ENCODE peak calls at places on chromosomes 12 and 14, in nine cellular contexts. J is effector memory CD4-positive, alpha-beta T cell; L is mucosa of descending colon; D is adrenal gland; A is psoas muscle; K is left ventricle myocardium inferior; Q is IMR-90; Y is H1; F is lower lobe of right lung. T is an unnamed sample.
A peak's percentile ranks its signal among the peaks of the same experiment; 100 is the strongest.

GRCh38 chr14:33675415-33676130 is 275.3 kb downstream of the EGLN3 start:
- DNase-seq in J (no peak), L (no peak), D (no peak), A (no peak), K (no peak), Q (no peak), Y (no peak), F (no peak), T (no peak)

GRCh38 chr12:98516184-98516873 is 939 bp downstream of the TMPO start:
- DNase-seq in J (peak; percentile 70), L (peak; percentile 72), D (peak; percentile 81), A (peak; percentile 53), K (peak; percentile 70), Q (peak; percentile 81), Y (peak; percentile 79), F (peak; percentile 69), T (peak; percentile 78)

GRCh38 chr14:66379116-66379515 is 107.1 kb upstream of the CCDC196 start:
- DNase-seq in J (no peak), L (no peak), D (peak; percentile 79), A (peak; percentile 30), K (peak; percentile 25), Q (no peak), Y (no peak), F (no peak), T (no peak)

GRCh38 chr14:92863281-92863680 is 59.7 kb upstream of the CHGA start:
- DNase-seq in J (no peak), L (peak; percentile 24), D (no peak), A (no peak), K (no peak), Q (no peak), Y (no peak), F (no peak), T (no peak)

GRCh38 chr12:52285172-52285745 is 6.1 kb downstream of the KRT81 start:
- DNase-seq in J (no peak), L (no peak), D (no peak), A (no peak), K (no peak), Q (peak; percentile 19), Y (no peak), F (no peak), T (no peak)

GRCh38 chr14:45112886-45113772 is 21.2 kb downstream of the FKBP3 start:
- DNase-seq in J (no peak), L (no peak), D (no peak), A (no peak), K (no peak), Q (peak; percentile 62), Y (no peak), F (no peak), T (no peak)

GRCh38 chr12:120156315-120157259 is 37.9 kb downstream of the GCN1 start:
- DNase-seq in J (no peak), L (no peak), D (no peak), A (no peak), K (no peak), Q (no peak), Y (no peak), F (no peak), T (no peak)

GRCh38 chr12:40312982-40313576 is 88.3 kb downstream of the LRRK2 start:
- DNase-seq in J (no peak), L (no peak), D (no peak), A (no peak), K (no peak), Q (peak; percentile 31), Y (no peak), F (no peak), T (peak; percentile 4)

GRCh38 chr14:53127832-53128231 is 25.3 kb downstream of the DDHD1 start:
- DNase-seq in J (no peak), L (no peak), D (no peak), A (no peak), K (no peak), Q (no peak), Y (no peak), F (no peak), T (no peak)

GRCh38 chr14:90381999-90382451 is 14.8 kb upstream of the CALM1 start:
- DNase-seq in J (no peak), L (peak; percentile 83), D (peak; percentile 81), A (peak; percentile 31), K (no peak), Q (no peak), Y (peak; percentile 60), F (peak; percentile 81), T (no peak)

GRCh38 chr14:76957224-76957881 is 71.2 kb downstream of the IRF2BPL start:
- DNase-seq in J (peak; percentile 38), L (no peak), D (no peak), A (no peak), K (no peak), Q (no peak), Y (no peak), F (no peak), T (no peak)

GRCh38 chr14:99120147-99121026 is 151.6 kb downstream of the BCL11B start:
- DNase-seq in J (no peak), L (no peak), D (peak; percentile 27), A (no peak), K (no peak), Q (no peak), Y (peak; percentile 40), F (no peak), T (no peak)

GRCh38 chr12:56987551-56988053 is 18.7 kb downstream of the ZBTB39 start:
- DNase-seq in J (peak; percentile 47), L (peak; percentile 83), D (peak; percentile 94), A (peak; percentile 81), K (peak; percentile 77), Q (peak; percentile 65), Y (peak; percentile 94), F (peak; percentile 90), T (peak; percentile 64)

GRCh38 chr12:50918584-50919316 is 33.6 kb upstream of the HIGD1C start:
- DNase-seq in J (no peak), L (no peak), D (no peak), A (no peak), K (no peak), Q (peak; percentile 58), Y (no peak), F (no peak), T (peak; percentile 19)

GRCh38 chr12:119804011-119804641 is 73.0 kb downstream of the CIT start:
- DNase-seq in J (no peak), L (no peak), D (peak; percentile 87), A (peak; percentile 75), K (peak; percentile 35), Q (peak; percentile 78), Y (peak; percentile 79), F (peak; percentile 55), T (no peak)

GRCh38 chr12:120468271-120468845 is 1.2 kb downstream of the SRSF9 start:
- DNase-seq in J (no peak), L (peak; percentile 54), D (peak; percentile 75), A (peak; percentile 27), K (no peak), Q (peak; percentile 57), Y (peak; percentile 59), F (peak; percentile 58), T (peak; percentile 6)

GRCh38 chr12:40760821-40761220 is 68.6 kb downstream of the CNTN1 start:
- DNase-seq in J (no peak), L (no peak), D (no peak), A (no peak), K (no peak), Q (no peak), Y (no peak), F (no peak), T (no peak)

GRCh38 chr12:111788178-111788654 is 21.5 kb downstream of the ALDH2 start:
- DNase-seq in J (no peak), L (no peak), D (peak; percentile 89), A (peak; percentile 65), K (peak; percentile 28), Q (peak; percentile 55), Y (no peak), F (no peak), T (no peak)

GRCh38 chr14:99521176-99522024 is 40.2 kb downstream of the CCNK start:
- DNase-seq in J (no peak), L (peak; percentile 25), D (no peak), A (peak; percentile 13), K (peak; percentile 13), Q (no peak), Y (no peak), F (peak; percentile 24), T (no peak)

GRCh38 chr14:68627868-68628604 is 164.8 kb downstream of the ZFP36L1 start:
- DNase-seq in J (peak; percentile 14), L (peak; percentile 83), D (peak; percentile 50), A (no peak), K (peak; percentile 60), Q (no peak), Y (peak; percentile 91), F (peak; percentile 82), T (peak; percentile 50)

GRCh38 chr12:87782838-87783237 is 246.4 kb downstream of the C12orf50 start:
- DNase-seq in J (no peak), L (no peak), D (no peak), A (no peak), K (no peak), Q (no peak), Y (no peak), F (no peak), T (no peak)

GRCh38 chr14:104866451-104867370 is 1.6 kb downstream of the CEP170B start:
- DNase-seq in J (no peak), L (peak; percentile 30), D (no peak), A (no peak), K (peak; percentile 10), Q (no peak), Y (no peak), F (peak; percentile 42), T (no peak)

GRCh38 chr12:54010972-54011664 is 2.3 kb downstream of the HOXC8 start:
- DNase-seq in J (no peak), L (no peak), D (no peak), A (no peak), K (no peak), Q (no peak), Y (no peak), F (no peak), T (no peak)
- H3K4me3 ChIP-seq in J (no peak overlapping the region), L (no peak overlapping the region), D (peak overlapping the region; percentile 53), A (peak overlapping the region; percentile 74), K (no peak overlapping the region), Q (no peak overlapping the region), Y (no peak overlapping the region), F (no peak overlapping the region), T (no peak overlapping the region)

GRCh38 chr14:73784988-73785313 is 66.7 kb upstream of the PTGR2 start:
- DNase-seq in J (no peak), L (no peak), D (no peak), A (no peak), K (no peak), Q (no peak), Y (no peak), F (no peak), T (no peak)
- H3K4me1 ChIP-seq in J (peaks cover 39% of the 10 kb centered on the region), L (peaks cover 43% of the 10 kb centered on the region), D (peaks cover 64% of the 10 kb centered on the region), A (peaks cover 72% of the 10 kb centered on the region), K (peaks cover 89% of the 10 kb centered on the region), Q (peaks cover 34% of the 10 kb centered on the region), Y (peaks cover 7% of the 10 kb centered on the region), F (peaks cover 72% of the 10 kb centered on the region), T (peaks cover 58% of the 10 kb centered on the region)

DNA sequence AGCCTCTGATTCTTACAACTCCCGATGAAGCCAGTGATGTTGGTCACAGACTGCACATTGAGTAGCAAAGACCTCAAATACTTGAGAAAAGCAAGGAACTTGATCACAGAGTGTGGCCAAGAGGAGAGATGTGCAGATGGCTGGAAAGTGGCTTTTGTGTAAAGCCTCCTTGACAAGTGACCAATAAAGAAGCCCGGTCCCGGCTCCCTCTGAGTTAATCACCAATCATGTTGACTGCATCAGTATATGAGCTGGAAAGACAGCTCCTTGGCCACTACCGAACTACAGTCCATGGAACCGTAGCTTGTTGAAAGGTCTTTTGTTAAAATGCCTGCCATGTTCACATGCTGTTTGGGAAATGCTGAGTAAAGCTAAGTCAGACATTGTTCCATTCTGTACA is 23.7 kb upstream of the SERPINA6 start:
- DNase-seq in J (no peak), L (no peak), D (no peak), A (no peak), K (no peak), Q (no peak), Y (no peak), F (no peak), T (no peak)
- H3K4me3 ChIP-seq in J (no peak overlapping the region), L (no peak overlapping the region), D (no peak overlapping the region), A (no peak overlapping the region), K (no peak overlapping the region), Q (no peak overlapping the region), Y (no peak overlapping the region), F (no peak overlapping the region), T (no peak overlapping the region)

GRCh38 chr14:74610199-74610865 is 1.7 kb downstream of the LTBP2 start:
- DNase-seq in J (no peak), L (no peak), D (no peak), A (no peak), K (no peak), Q (no peak), Y (no peak), F (no peak), T (no peak)
- H3K4me1 ChIP-seq in J (peaks cover 9% of the 10 kb centered on the region), L (peaks cover 9% of the 10 kb centered on the region), D (peaks cover 11% of the 10 kb centered on the region), A (peaks cover 21% of the 10 kb centered on the region), K (peaks cover 31% of the 10 kb centered on the region), Q (peaks cover 27% of the 10 kb centered on the region), Y (peaks cover 2% of the 10 kb centered on the region), F (peaks cover 27% of the 10 kb centered on the region), T (peaks cover 27% of the 10 kb centered on the region)

T was measured in CD4-positive, CD25-positive, alpha-beta regulatory T cell.